ENCODE peak calls at places on chromosomes 3 and 15, in seven cellular contexts. H is PC-9, C is GM12878, J is thoracic aorta, Y is GM23248, W is suprapubic skin, Q is cardiac muscle cell. F is an unnamed sample.

GRCh38 chr15:66847565-66847991 is 145.5 kb downstream of the SMAD6 start:
- DNase-seq in H (no peak), C (no peak), J (no peak), Y (no peak), W (peak; percentile 70), Q (no peak), F (peak; percentile 8)

GRCh38 chr3:123105201-123106189 is 38.7 kb downstream of the PDIA5 start:
- DNase-seq in H (no peak), C (peak; percentile 33), J (no peak), Y (no peak), W (no peak), Q (no peak), F (no peak)

GRCh38 chr3:114234739-114235138 is 2.6 kb downstream of the ZNF80 start:
- DNase-seq in H (no peak), C (no peak), J (no peak), Y (no peak), W (no peak), Q (no peak), F (peak; percentile 10)

GRCh38 chr3:11509175-11510000 is 134.3 kb downstream of the VGLL4 start:
- DNase-seq in H (no peak), C (no peak), J (peak; percentile 36), Y (peak; percentile 93), W (peak; percentile 84), Q (peak; percentile 75), F (peak; percentile 45)

GRCh38 chr15:70647396-70647795 is 116.0 kb downstream of the UACA start:
- DNase-seq in H (no peak), C (no peak), J (no peak), Y (no peak), W (no peak), Q (no peak), F (no peak)

GRCh38 chr15:100715571-100716455 is 113.4 kb downstream of the ASB7 start:
- DNase-seq in H (no peak), C (no peak), J (no peak), Y (no peak), W (no peak), Q (peak; percentile 41), F (no peak)

GRCh38 chr15:62935300-62936081 is 107.1 kb upstream of the TPM1 start:
- DNase-seq in H (no peak), C (no peak), J (no peak), Y (no peak), W (no peak), Q (peak; percentile 40), F (no peak)

GRCh38 chr3:45541326-45542321 is 52.9 kb upstream of the LIMD1 start:
- DNase-seq in H (no peak), C (no peak), J (no peak), Y (no peak), W (no peak), Q (no peak), F (no peak)

GRCh38 chr15:68795298-68795848 is 25.3 kb downstream of the ANP32A start:
- DNase-seq in H (no peak), C (no peak), J (peak; percentile 74), Y (peak; percentile 94), W (peak; percentile 95), Q (peak; percentile 88), F (peak; percentile 97)

GRCh38 chr15:68797157-68797556 is 23.5 kb downstream of the ANP32A start:
- DNase-seq in H (no peak), C (no peak), J (no peak), Y (peak; percentile 43), W (no peak), Q (no peak), F (no peak)

GRCh38 chr15:68797589-68798377 is 22.9 kb downstream of the ANP32A start:
- DNase-seq in H (no peak), C (no peak), J (no peak), Y (no peak), W (no peak), Q (peak; percentile 40), F (no peak)

GRCh38 chr15:68794869-68795268 is 25.8 kb downstream of the ANP32A start:
- DNase-seq in H (no peak), C (no peak), J (no peak), Y (peak; percentile 38), W (no peak), Q (no peak), F (no peak)

DNA sequence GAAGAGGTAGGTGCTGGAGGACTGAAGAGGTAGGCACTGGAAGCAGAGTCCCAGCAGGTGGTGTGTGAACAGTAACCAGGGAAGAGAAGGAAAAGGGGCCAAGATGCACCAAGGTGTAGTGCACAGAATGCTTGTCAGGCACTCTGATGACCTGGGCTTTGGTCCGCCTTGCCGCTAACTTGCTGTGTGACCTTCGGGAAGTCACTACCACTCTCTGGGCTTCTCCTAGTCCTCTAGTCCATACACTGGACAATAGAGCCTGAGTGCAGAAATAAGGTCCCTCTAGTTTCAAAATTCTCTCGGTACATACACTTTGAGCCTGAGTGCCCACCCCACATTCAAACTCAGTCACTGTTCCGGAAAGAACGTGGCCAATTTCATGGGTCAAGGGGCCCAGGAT is 24.1 kb downstream of the ANP32A start:
- DNase-seq in H (no peak), C (no peak), J (no peak), Y (no peak), W (no peak), Q (no peak), F (no peak)
- H3K4me1 ChIP-seq in H (no peaks in the 10 kb centered on the region), C (peaks cover 74% of the 10 kb centered on the region), J (peaks cover 29% of the 10 kb centered on the region), Y (peaks cover 15% of the 10 kb centered on the region), W (peaks cover 77% of the 10 kb centered on the region), Q (peaks cover 63% of the 10 kb centered on the region), F (peaks cover 24% of the 10 kb centered on the region)

GRCh38 chr3:111967651-111968274 is 11.1 kb upstream of the ABHD10 start:
- DNase-seq in H (peak; percentile 71), C (no peak), J (peak; percentile 67), Y (peak; percentile 85), W (peak; percentile 89), Q (peak; percentile 87), F (peak; percentile 90)

GRCh38 chr3:111968319-111969059 is 10.3 kb upstream of the ABHD10 start:
- DNase-seq in H (no peak), C (no peak), J (no peak), Y (peak; percentile 18), W (no peak), Q (no peak), F (no peak)

GRCh38 chr3:111967071-111967470 is 11.8 kb upstream of the ABHD10 start:
- DNase-seq in H (no peak), C (no peak), J (no peak), Y (no peak), W (no peak), Q (no peak), F (no peak)

GRCh38 chr3:111963424-111963823 is 15.4 kb upstream of the ABHD10 start:
- DNase-seq in H (peak; percentile 86), C (no peak), J (no peak), Y (peak; percentile 91), W (no peak), Q (no peak), F (no peak)

DNA sequence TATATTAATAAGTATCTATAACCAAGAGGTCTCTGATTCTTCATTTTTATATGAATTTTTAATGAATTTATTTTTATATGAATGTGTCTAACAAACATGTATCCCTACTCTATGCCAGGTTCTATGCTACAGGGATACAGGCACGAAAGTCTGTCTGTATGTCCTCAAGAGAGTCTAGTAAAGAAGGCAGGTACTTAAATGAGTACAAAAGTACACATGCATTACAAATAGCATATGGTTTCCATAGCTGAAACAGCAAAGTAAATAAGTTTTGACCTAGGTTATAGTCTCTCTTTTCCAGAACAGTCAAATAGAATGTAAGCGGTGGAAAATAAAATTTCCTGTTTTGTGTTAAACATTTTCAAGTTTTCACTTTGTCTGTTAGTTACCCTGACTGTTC is 13.3 kb upstream of the ABHD10 start:
- DNase-seq in H (no peak), C (no peak), J (no peak), Y (no peak), W (no peak), Q (no peak), F (no peak)
- H3K4me1 ChIP-seq in H (peaks cover 31% of the 10 kb centered on the region), C (no peaks in the 10 kb centered on the region), J (no peaks in the 10 kb centered on the region), Y (peaks cover 39% of the 10 kb centered on the region), W (peaks cover 7% of the 10 kb centered on the region), Q (peaks cover 20% of the 10 kb centered on the region), F (no peaks in the 10 kb centered on the region)

DNA sequence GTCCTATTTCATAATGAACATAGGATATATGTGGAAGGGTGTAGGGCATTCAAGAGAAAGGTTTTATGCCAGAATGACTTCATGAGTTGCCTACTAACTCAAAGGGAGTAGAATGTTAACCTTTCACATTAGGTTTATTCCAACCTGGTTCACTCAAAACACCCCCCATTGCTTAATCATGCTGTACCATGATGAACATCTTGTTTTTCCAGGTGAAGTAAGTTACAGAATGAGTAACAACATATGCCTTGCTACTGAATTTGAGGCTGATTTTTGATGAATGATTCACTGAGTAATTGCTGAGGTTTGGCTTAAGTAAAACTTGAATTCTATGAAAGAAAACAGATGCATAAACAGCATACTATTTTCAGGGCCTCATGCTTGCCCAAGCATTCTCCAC is 5.9 kb upstream of the CLDN16 start:
- DNase-seq in H (peak; percentile 83), C (no peak), J (no peak), Y (peak; percentile 71), W (no peak), Q (no peak), F (no peak)
- H3K4me1 ChIP-seq in H (peaks cover 54% of the 10 kb centered on the region), C (no peaks in the 10 kb centered on the region), J (no peaks in the 10 kb centered on the region), Y (peaks cover 48% of the 10 kb centered on the region), W (peaks cover 33% of the 10 kb centered on the region), Q (no peaks in the 10 kb centered on the region), F (no peaks in the 10 kb centered on the region)

GRCh38 chr15:39359736-39360135 is 221.1 kb upstream of the THBS1 start:
- DNase-seq in H (no peak), C (no peak), J (no peak), Y (no peak), W (no peak), Q (no peak), F (no peak)
- H3K4me1 ChIP-seq in H (peaks cover 24% of the 10 kb centered on the region), C (no peaks in the 10 kb centered on the region), J (peaks cover 9% of the 10 kb centered on the region), Y (peaks cover 75% of the 10 kb centered on the region), W (peaks cover 23% of the 10 kb centered on the region), Q (peaks cover 8% of the 10 kb centered on the region), F (no peaks in the 10 kb centered on the region)

GRCh38 chr15:92405942-92406341 is 12.3 kb downstream of the ST8SIA2 start:
- DNase-seq in H (no peak), C (no peak), J (no peak), Y (no peak), W (no peak), Q (no peak), F (no peak)
- H3K4me1 ChIP-seq in H (no peaks in the 10 kb centered on the region), C (no peaks in the 10 kb centered on the region), J (no peaks in the 10 kb centered on the region), Y (no peaks in the 10 kb centered on the region), W (no peaks in the 10 kb centered on the region), Q (no peaks in the 10 kb centered on the region), F (peaks cover 29% of the 10 kb centered on the region)

F was measured in HAP-1.